ENCODE peak calls at places on chromosomes 6 and 20, in six cellular contexts. X is hepatocyte, J is A549, A is cardiac fibroblast, C is fibroblast of pulmonary artery, H is upper lobe of right lung. V is an unnamed sample.
A peak's percentile ranks its signal among the peaks of the same experiment; 100 is the strongest.

GRCh38 chr6:139833592-139833991 is 459.1 kb upstream of the CITED2 start:
- DNase-seq in X (no peak), J (no peak), A (no peak), C (no peak), H (peak; percentile 56), V (no peak)

GRCh38 chr6:136753624-136754023 is 38.7 kb downstream of the MAP3K5 start:
- DNase-seq in X (no peak), J (no peak), A (no peak), C (no peak), H (no peak), V (no peak)

GRCh38 chr6:151044465-151045441 is 179.3 kb downstream of the MTHFD1L start:
- DNase-seq in X (peak; percentile 75), J (peak; percentile 94), A (peak; percentile 96), C (peak; percentile 93), H (peak; percentile 67), V (peak; percentile 95)

GRCh38 chr6:150767585-150768164 is 97.8 kb upstream of the MTHFD1L start:
- DNase-seq in X (peak; percentile 18), J (no peak), A (no peak), C (peak; percentile 24), H (no peak), V (peak; percentile 77)

GRCh38 chr6:27091661-27092315 is 155.7 kb upstream of the PRSS16 start:
- DNase-seq in X (peak; percentile 64), J (peak; percentile 88), A (peak; percentile 96), C (peak; percentile 88), H (no peak), V (peak; percentile 63)

GRCh38 chr20:60239981-60240380 is 281.8 kb downstream of the CDH26 start:
- DNase-seq in X (no peak), J (no peak), A (no peak), C (no peak), H (no peak), V (no peak)

GRCh38 chr20:10724774-10725173 is 51.0 kb upstream of the JAG1 start:
- DNase-seq in X (no peak), J (no peak), A (no peak), C (no peak), H (no peak), V (no peak)

GRCh38 chr6:168219804-168220203 is 99.8 kb downstream of the DACT2 start:
- DNase-seq in X (no peak), J (no peak), A (no peak), C (no peak), H (no peak), V (no peak)

GRCh38 chr6:73325656-73326055 is 28.4 kb downstream of the DPPA5 start:
- DNase-seq in X (no peak), J (no peak), A (no peak), C (no peak), H (no peak), V (no peak)

GRCh38 chr6:109053285-109053684 is 41.4 kb downstream of the SESN1 start:
- DNase-seq in X (no peak), J (no peak), A (no peak), C (no peak), H (no peak), V (no peak)

GRCh38 chr6:91659881-91660280 is 1073.0 kb upstream of the MAP3K7 start:
- DNase-seq in X (no peak), J (no peak), A (no peak), C (no peak), H (no peak), V (no peak)

GRCh38 chr20:3612795-3613560 is 50.2 kb downstream of the GFRA4 start:
- DNase-seq in X (no peak), J (peak; percentile 20), A (no peak), C (peak; percentile 12), H (no peak), V (no peak)

GRCh38 chr20:13200767-13201500 is 20.1 kb upstream of the ISM1 start:
- DNase-seq in X (no peak), J (no peak), A (no peak), C (no peak), H (no peak), V (no peak)

GRCh38 chr6:122817362-122817761 is 28.3 kb downstream of the SMPDL3A start:
- DNase-seq in X (no peak), J (no peak), A (no peak), C (no peak), H (no peak), V (no peak)

GRCh38 chr6:106702451-106703110 is 73.2 kb downstream of the QRSL1 start:
- DNase-seq in X (peak; percentile 37), J (no peak), A (no peak), C (no peak), H (no peak), V (no peak)

GRCh38 chr20:15992564-15992963 is 580.7 kb downstream of the KIF16B start:
- DNase-seq in X (no peak), J (no peak), A (no peak), C (no peak), H (no peak), V (no peak)

GRCh38 chr6:25928562-25929324 is 1.7 kb downstream of the SLC17A2 start:
- DNase-seq in X (no peak), J (peak; percentile 6), A (no peak), C (no peak), H (no peak), V (no peak)

GRCh38 chr6:84774174-84775158 is 10.1 kb upstream of the TBX18 start:
- DNase-seq in X (peak; percentile 76), J (peak; percentile 80), A (peak; percentile 74), C (peak; percentile 79), H (peak; percentile 74), V (no peak)

GRCh38 chr6:140039343-140039742 is 664.9 kb upstream of the CITED2 start:
- DNase-seq in X (no peak), J (no peak), A (no peak), C (no peak), H (no peak), V (no peak)

GRCh38 chr6:65927141-65927540 is 220.1 kb upstream of the EYS start:
- DNase-seq in X (no peak), J (no peak), A (no peak), C (no peak), H (no peak), V (no peak)

GRCh38 chr20:37972256-37973058 is 60.8 kb downstream of the TTI1 start:
- DNase-seq in X (no peak), J (no peak), A (no peak), C (no peak), H (no peak), V (no peak)

GRCh38 chr6:160974304-160974771 is 17.2 kb upstream of the MAP3K4 start:
- DNase-seq in X (peak; percentile 53), J (no peak), A (peak; percentile 84), C (peak; percentile 92), H (no peak), V (peak; percentile 49)
- H3K4me3 ChIP-seq in X (no peak overlapping the region), J (no peak overlapping the region), A (no peak overlapping the region), C (no peak overlapping the region), H (no peak overlapping the region), V (no peak overlapping the region)

DNA sequence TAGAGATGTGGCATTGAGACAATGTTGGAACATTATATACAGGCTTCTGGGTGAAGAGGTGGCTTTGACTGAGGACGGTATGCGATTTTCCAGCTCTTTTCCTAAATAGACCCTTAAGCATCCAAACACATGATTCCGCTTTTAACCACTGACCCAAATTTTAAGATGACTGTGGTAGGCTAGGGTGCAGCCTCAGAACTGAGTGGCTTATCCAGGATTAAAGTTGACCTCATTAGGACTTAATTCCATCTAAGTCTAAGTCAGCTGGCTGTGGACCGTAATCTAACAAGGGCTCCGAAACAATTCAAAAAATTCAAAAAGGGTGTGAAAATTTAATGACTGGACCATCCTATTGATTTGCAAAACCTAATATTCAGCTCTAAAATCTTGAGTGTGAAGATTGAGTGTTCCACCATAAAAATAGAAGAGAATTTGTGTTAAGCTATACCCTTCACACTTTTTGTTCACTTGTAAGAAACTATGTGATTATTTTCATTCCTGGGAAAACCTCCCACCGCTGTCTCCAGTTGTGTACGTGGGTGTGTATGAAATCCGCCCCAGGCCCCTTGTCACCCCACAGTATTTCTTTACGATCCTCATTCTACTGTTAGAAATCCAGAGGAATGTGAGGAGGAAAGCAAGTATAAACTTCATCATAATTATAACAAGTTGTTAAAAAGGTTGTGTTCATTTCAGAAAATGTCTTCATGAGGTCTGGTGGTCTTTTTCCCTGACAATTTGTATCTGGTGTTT is 2.7 kb downstream of the PCMTD2 start:
- DNase-seq in X (no peak), J (no peak), A (no peak), C (no peak), H (no peak), V (no peak)
- TF ChIP-seq CTCF in X (no peak), J (no peak), A (no peak), C (no peak), H (no peak), V (no peak)

GRCh38 chr6:42506070-42506469 is 54.3 kb upstream of the TRERF1 start:
- DNase-seq in X (no peak), J (no peak), A (no peak), C (no peak), H (no peak), V (no peak)

GRCh38 chr6:42502127-42502526 is 50.4 kb upstream of the TRERF1 start:
- DNase-seq in X (no peak), J (no peak), A (no peak), C (no peak), H (no peak), V (no peak)

GRCh38 chr6:42505377-42505702 is 53.6 kb upstream of the TRERF1 start:
- DNase-seq in X (no peak), J (peak; percentile 57), A (peak; percentile 82), C (peak; percentile 36), H (no peak), V (no peak)

GRCh38 chr6:42503894-42504293 is 52.2 kb upstream of the TRERF1 start:
- DNase-seq in X (no peak), J (no peak), A (no peak), C (no peak), H (no peak), V (no peak)

GRCh38 chr6:42502990-42503389 is 51.3 kb upstream of the TRERF1 start:
- DNase-seq in X (no peak), J (no peak), A (no peak), C (no peak), H (no peak), V (no peak)
- H3K4me3 ChIP-seq in X (no peak overlapping the region), J (no peak overlapping the region), A (no peak overlapping the region), C (no peak overlapping the region), H (no peak overlapping the region), V (no peak overlapping the region)

GRCh38 chr6:130288065-130288464 is 65.3 kb upstream of the SAMD3 start:
- DNase-seq in X (no peak), J (no peak), A (no peak), C (no peak), H (no peak), V (no peak)

GRCh38 chr6:130276507-130276906 is 53.8 kb upstream of the SAMD3 start:
- DNase-seq in X (no peak), J (no peak), A (no peak), C (no peak), H (no peak), V (no peak)

DNA sequence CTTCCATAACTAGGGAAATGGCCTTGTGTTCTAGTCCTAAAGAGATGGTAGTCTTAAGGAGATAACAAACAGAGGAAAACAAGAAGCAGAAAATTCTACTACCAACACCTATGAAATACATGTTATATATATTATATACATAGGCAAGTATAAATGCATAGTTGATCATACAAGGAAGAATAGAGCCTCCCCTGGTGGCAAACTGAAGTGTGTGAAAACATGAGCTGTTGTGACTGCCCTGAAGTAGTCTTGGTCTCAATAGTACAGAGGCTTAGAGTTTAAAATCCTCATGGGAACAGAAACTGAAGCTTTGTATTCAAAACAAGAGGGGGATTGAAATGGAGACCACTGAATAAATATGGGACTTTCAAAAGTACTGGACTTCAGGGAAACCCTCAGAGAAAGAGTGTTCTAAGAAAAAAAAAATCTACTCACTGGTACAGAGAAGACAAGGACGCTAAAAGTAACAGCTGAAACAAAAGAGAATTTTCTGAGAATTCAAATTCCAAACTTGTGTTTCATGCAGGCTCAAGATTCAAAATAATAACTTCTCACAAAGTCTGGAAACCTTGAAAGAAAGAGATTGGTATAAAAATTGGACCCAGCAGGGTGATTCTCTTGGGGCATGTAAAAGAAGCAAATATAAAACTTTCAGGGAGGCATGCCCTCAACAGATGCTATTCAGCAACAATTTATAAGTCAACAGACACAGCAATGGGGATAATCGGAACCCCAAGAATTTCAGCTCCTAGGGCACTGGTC is 59.7 kb upstream of the SAMD3 start:
- DNase-seq in X (peak; percentile 19), J (no peak), A (peak; percentile 52), C (peak; percentile 33), H (no peak), V (peak; percentile 32)
- TF ChIP-seq CTCF in X (peak; percentile 35), J (no peak), A (peak; percentile 56), C (peak; percentile 44), H (peak; percentile 20), V (peak; percentile 64)